ENCODE peak calls at places on chromosomes 16 and 17, in four cellular contexts. O, T, A and S are unnamed samples.

GRCh38 chr17:39950871-39951348 is 11.9 kb upstream of the GSDMA start:
- DNase-seq in O (no peak), T (no peak), A (no peak), S (no peak)

GRCh38 chr16:81634380-81635121 is 144.5 kb upstream of the PLCG2 start:
- DNase-seq in O (no peak), T (no peak), A (peak; percentile 48), S (no peak)

GRCh38 chr17:67239597-67239996 is 5.4 kb downstream of the HELZ start:
- DNase-seq in O (no peak), T (no peak), A (no peak), S (no peak)

GRCh38 chr17:74152591-74153455 is 50.7 kb upstream of the RPL38 start:
- DNase-seq in O (no peak), T (no peak), A (no peak), S (no peak)

GRCh38 chr16:10178079-10178478 is 4.1 kb downstream of the GRIN2A start:
- DNase-seq in O (no peak), T (no peak), A (no peak), S (no peak)

GRCh38 chr17:43905400-43905984 is 1.8 kb downstream of the MPP2 start:
- DNase-seq in O (no peak), T (no peak), A (no peak), S (no peak)

GRCh38 chr16:67657017-67657608 is 2.9 kb downstream of the ACD start:
- DNase-seq in O (no peak), T (no peak), A (no peak), S (no peak)

GRCh38 chr16:12027091-12027490 is 50.6 kb downstream of the SNX29 start:
- DNase-seq in O (no peak), T (no peak), A (no peak), S (no peak)

GRCh38 chr17:59649886-59650285 is 30.2 kb downstream of the CLTC start:
- DNase-seq in O (no peak), T (no peak), A (no peak), S (no peak)

GRCh38 chr16:81627024-81627423 is 152.1 kb upstream of the PLCG2 start:
- DNase-seq in O (no peak), T (no peak), A (no peak), S (no peak)

GRCh38 chr17:78862073-78863023 is 21.7 kb upstream of the USP36 start:
- DNase-seq in O (no peak), T (no peak), A (peak; percentile 68), S (peak; percentile 62)

GRCh38 chr17:80598813-80599545 is 54.3 kb downstream of the RPTOR start:
- DNase-seq in O (no peak), T (no peak), A (no peak), S (no peak)

GRCh38 chr16:83842755-83843507 is 35.2 kb downstream of the HSBP1 start:
- DNase-seq in O (no peak), T (no peak), A (no peak), S (no peak)

GRCh38 chr17:40251576-40251975 is 32.5 kb downstream of the WIPF2 start:
- DNase-seq in O (no peak), T (no peak), A (peak; percentile 30), S (no peak)

GRCh38 chr16:12319464-12320030 is 343.0 kb downstream of the SNX29 start:
- DNase-seq in O (no peak), T (no peak), A (no peak), S (no peak)

GRCh38 chr17:77370536-77370935 is 229.8 kb downstream of the SEC14L1 start:
- DNase-seq in O (no peak), T (no peak), A (no peak), S (no peak)

GRCh38 chr17:286571-286970 is 66.0 kb downstream of the RPH3AL start:
- DNase-seq in O (no peak), T (no peak), A (no peak), S (no peak)

GRCh38 chr17:42997390-42997983 is 732 bp upstream of the RPL27 start:
- DNase-seq in O (no peak), T (no peak), A (no peak), S (no peak)

GRCh38 chr17:76738468-76738850 is 540 bp downstream of the MFSD11 start:
- DNase-seq in O (no peak), T (no peak), A (no peak), S (no peak)

GRCh38 chr17:62008294-62008693 is 56.8 kb downstream of the MED13 start:
- DNase-seq in O (no peak), T (no peak), A (no peak), S (no peak)

GRCh38 chr17:80460286-80460881 is 16.0 kb downstream of the NPTX1 start:
- DNase-seq in O (no peak), T (no peak), A (no peak), S (no peak)

GRCh38 chr17:71735893-71736292 is 384.9 kb upstream of the SOX9 start:
- DNase-seq in O (no peak), T (no peak), A (no peak), S (no peak)

GRCh38 chr16:57480127-57480753 is 6.1 kb downstream of the DOK4 start:
- DNase-seq in O (no peak), T (no peak), A (peak; percentile 80), S (peak; percentile 88)

GRCh38 chr16:69109486-69110270 is 4.2 kb downstream of the HAS3 start:
- DNase-seq in O (no peak), T (no peak), A (no peak), S (no peak)

GRCh38 chr17:3953542-3953941 is 10.7 kb downstream of the ATP2A3 start:
- DNase-seq in O (no peak), T (no peak), A (no peak), S (no peak)

GRCh38 chr17:62696726-62697490 is 69.4 kb downstream of the MRC2 start:
- DNase-seq in O (no peak), T (no peak), A (no peak), S (no peak)

GRCh38 chr17:38569701-38570512 is 35.8 kb downstream of the SRCIN1 start:
- DNase-seq in O (no peak), T (no peak), A (no peak), S (no peak)

GRCh38 chr17:72683506-72684404 is 408.7 kb downstream of the SLC39A11 start:
- DNase-seq in O (no peak), T (no peak), A (no peak), S (peak; percentile 97)

GRCh38 chr17:76989519-76989918 is 121.3 kb downstream of the MGAT5B start:
- DNase-seq in O (no peak), T (no peak), A (no peak), S (no peak)

GRCh38 chr16:12063435-12063834 is 86.9 kb downstream of the SNX29 start:
- DNase-seq in O (no peak), T (no peak), A (no peak), S (no peak)

GRCh38 chr17:58331815-58332719 is 3.5 kb upstream of the TSPOAP1 start:
- DNase-seq in O (peak; percentile 92), T (peak; percentile 8), A (peak; percentile 85), S (no peak)

GRCh38 chr17:2238432-2239169 is 65.0 kb downstream of the SMG6 start:
- DNase-seq in O (peak; percentile 86), T (no peak), A (no peak), S (no peak)

GRCh38 chr17:70563301-70563820 is 394.0 kb downstream of the KCNJ2 start:
- DNase-seq in O (no peak), T (no peak), A (no peak), S (no peak)

GRCh38 chr16:23286131-23286532 is 16.0 kb upstream of the SCNN1B start:
- DNase-seq in O (no peak), T (no peak), A (no peak), S (no peak)

GRCh38 chr16:64153718-64154117 is 968.1 kb downstream of the CDH11 start:
- DNase-seq in O (no peak), T (no peak), A (no peak), S (no peak)

GRCh38 chr16:56742030-56742984 is 12.4 kb downstream of the NUP93 start:
- DNase-seq in O (no peak), T (no peak), A (no peak), S (no peak)

GRCh38 chr16:88014201-88014781 is 63.1 kb downstream of the BANP start:
- DNase-seq in O (no peak), T (no peak), A (no peak), S (peak; percentile 20)

GRCh38 chr16:49024896-49025295 is 256.7 kb downstream of the CBLN1 start:
- DNase-seq in O (no peak), T (no peak), A (no peak), S (no peak)

GRCh38 chr16:56807011-56807675 is 57.9 kb upstream of the SLC12A3 start:
- DNase-seq in O (no peak), T (no peak), A (no peak), S (peak; percentile 42)

DNA sequence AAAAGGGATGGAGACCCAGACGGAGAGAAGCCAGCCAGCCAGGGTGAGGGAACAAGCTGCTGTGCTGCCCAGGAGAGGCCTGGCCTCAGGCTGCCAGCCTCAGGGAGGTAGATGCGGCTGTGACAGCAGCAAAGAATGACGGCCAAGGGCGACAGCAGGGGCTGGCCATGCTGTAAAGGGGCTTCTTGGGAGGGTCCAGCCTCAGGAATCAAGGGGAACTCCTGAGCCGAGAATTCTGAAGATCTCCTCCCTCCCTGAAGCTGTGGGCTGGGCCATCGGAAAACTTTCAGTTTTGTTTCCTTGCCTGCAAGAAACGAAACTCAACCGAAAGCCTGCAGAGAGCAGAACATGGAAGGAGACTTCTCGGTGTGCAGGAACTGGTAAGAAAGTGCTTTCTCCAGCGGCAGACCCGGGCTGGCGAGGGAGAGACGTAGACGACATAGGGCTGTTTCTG is at the start of gene XAF1:
- DNase-seq in O (peak; percentile 40), T (no peak), A (no peak), S (no peak)
- TF ChIP-seq TCF7 in O (no peak), T (no peak), A (no peak), S (no peak)

DNA sequence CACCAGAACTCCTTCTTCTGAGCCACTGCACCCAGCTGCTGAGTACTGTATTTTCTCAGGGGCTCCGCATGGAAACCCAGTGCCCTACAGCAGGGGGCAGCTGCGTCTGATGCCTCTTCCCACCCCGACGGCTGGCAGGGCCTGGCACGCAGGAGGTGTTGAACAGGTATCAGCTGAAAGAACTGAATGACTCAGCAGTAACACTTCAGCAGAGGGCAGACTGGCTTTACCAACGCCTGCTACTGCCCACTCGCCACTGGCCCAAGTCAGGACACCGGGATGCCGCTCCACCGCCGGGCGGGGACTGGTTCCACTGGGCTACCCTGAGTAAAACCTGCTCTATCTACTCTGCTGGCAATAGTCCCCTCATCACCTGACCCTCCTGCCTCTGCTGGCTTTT is 100.3 kb upstream of the FA2H start:
- DNase-seq in O (no peak), T (no peak), A (no peak), S (no peak)
- TF ChIP-seq TCF7 in O (no peak), T (no peak), A (no peak), S (no peak)

DNA sequence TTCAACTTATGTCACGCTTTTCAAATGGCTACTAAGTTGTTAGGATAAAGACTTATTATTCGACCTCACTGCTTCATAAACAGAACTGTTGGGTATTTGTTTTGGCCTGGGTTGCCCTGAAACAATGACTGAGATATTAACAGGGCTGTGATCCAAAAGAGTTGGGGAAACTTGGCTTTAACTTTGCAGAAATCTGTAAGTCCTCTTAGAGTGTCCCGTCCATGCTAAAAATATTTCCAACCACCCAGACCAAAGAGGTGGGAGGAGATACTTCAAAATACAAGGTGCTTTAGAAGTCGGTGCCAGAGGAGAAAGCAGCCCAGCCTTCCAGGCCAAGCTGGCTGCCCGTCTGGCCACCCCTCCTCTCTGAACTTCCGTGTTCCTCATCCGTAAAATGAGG is 16.1 kb upstream of the SPATA32 start:
- DNase-seq in O (no peak), T (no peak), A (no peak), S (no peak)
- TF ChIP-seq TCF7 in O (no peak), T (no peak), A (no peak), S (no peak)

GRCh38 chr16:86931410-86931941 is 353.1 kb downstream of the FOXL1 start:
- DNase-seq in O (no peak), T (no peak), A (no peak), S (no peak)
- TF ChIP-seq TCF7 in O (no peak), T (no peak), A (no peak), S (no peak)

GRCh38 chr17:64780096-64781012 is 118.2 kb upstream of the SMURF2 start:
- DNase-seq in O (no peak), T (peak; percentile 87), A (no peak), S (no peak)
- TF ChIP-seq TCF7 in O (no peak), T (no peak), A (no peak), S (no peak)